ENCODE peak calls at places on chromosomes 3 and 15, in eight cellular contexts. One of them, this sample, is unnamed.

GRCh38 chr3:107375682-107376081 is 1.6 kb upstream of the CCDC54 start:
- DNase-seq in left lung: no peak
- DNase-seq in foreskin fibroblast: no peak
- DNase-seq in pancreas: no peak
- DNase-seq in NCI-H1930: no peak
- DNase-seq in neural progenitor cell: no peak
- DNase-seq in NCI-H460: no peak
- DNase-seq in GDM1: no peak
- DNase-seq in this sample: no peak

GRCh38 chr3:105235785-105236184 is 130.9 kb upstream of the ALCAM start:
- DNase-seq in foreskin fibroblast: no peak
- DNase-seq in left lung: no peak
- DNase-seq in pancreas: no peak
- DNase-seq in GDM1: no peak
- DNase-seq in NCI-H460: no peak
- DNase-seq in NCI-H1930: no peak
- DNase-seq in neural progenitor cell: no peak
- DNase-seq in this sample: no peak

GRCh38 chr3:71944482-71944881 is 159.5 kb upstream of the PROK2 start:
- DNase-seq in NCI-H460: no peak
- DNase-seq in left lung: no peak
- DNase-seq in neural progenitor cell: no peak
- DNase-seq in pancreas: no peak
- DNase-seq in foreskin fibroblast: no peak
- DNase-seq in NCI-H1930: no peak
- DNase-seq in GDM1: no peak
- DNase-seq in this sample: no peak

GRCh38 chr15:80549191-80549590 is 145.0 kb downstream of the ARNT2 start:
- DNase-seq in foreskin fibroblast: peak
- DNase-seq in neural progenitor cell: no peak
- DNase-seq in NCI-H1930: no peak
- DNase-seq in NCI-H460: no peak
- DNase-seq in left lung: no peak
- DNase-seq in GDM1: no peak
- DNase-seq in pancreas: no peak
- DNase-seq in this sample: no peak

GRCh38 chr15:62089616-62090015 is 22.8 kb downstream of the C2CD4A start:
- DNase-seq in GDM1: no peak
- DNase-seq in left lung: no peak
- DNase-seq in neural progenitor cell: no peak
- DNase-seq in pancreas: no peak
- DNase-seq in NCI-H460: no peak
- DNase-seq in NCI-H1930: no peak
- DNase-seq in foreskin fibroblast: no peak
- DNase-seq in this sample: no peak

GRCh38 chr3:84959470-84960380 is 936 bp downstream of the CADM2 start:
- DNase-seq in left lung: no peak
- DNase-seq in GDM1: no peak
- DNase-seq in neural progenitor cell: peak
- DNase-seq in pancreas: no peak
- DNase-seq in NCI-H1930: no peak
- DNase-seq in foreskin fibroblast: peak
- DNase-seq in NCI-H460: no peak
- DNase-seq in this sample: no peak

GRCh38 chr15:43792761-43793493 is 807 bp downstream of the SERF2 start:
- DNase-seq in NCI-H1930: no peak
- DNase-seq in left lung: no peak
- DNase-seq in foreskin fibroblast: peak
- DNase-seq in neural progenitor cell: peak
- DNase-seq in GDM1: no peak
- DNase-seq in NCI-H460: no peak
- DNase-seq in pancreas: no peak
- DNase-seq in this sample: peak

GRCh38 chr3:69649120-69649519 is 90.1 kb upstream of the MITF start:
- DNase-seq in NCI-H1930: no peak
- DNase-seq in left lung: no peak
- DNase-seq in pancreas: no peak
- DNase-seq in GDM1: no peak
- DNase-seq in foreskin fibroblast: peak
- DNase-seq in NCI-H460: peak
- DNase-seq in neural progenitor cell: no peak
- DNase-seq in this sample: no peak

This sample was measured in CD4-positive, CD25-positive, alpha-beta regulatory T cell.